ENCODE peak calls at places on chromosome 17, in four cellular contexts. One of them, this sample, is unnamed.

GRCh38 chr17:78307887-78308633 is 51.8 kb downstream of the SOCS3 start:
- DNase-seq in H1: no peak
- DNase-seq in colonic mucosa: no peak
- DNase-seq in endodermal cell: peak
- DNase-seq in this sample: peak

GRCh38 chr17:29073520-29073919 is 30.6 kb downstream of the PIPOX start:
- DNase-seq in H1: no peak
- DNase-seq in colonic mucosa: no peak
- DNase-seq in endodermal cell: no peak
- DNase-seq in this sample: no peak

GRCh38 chr17:58006563-58006923 is 503 bp downstream of the SRSF1 start:
- DNase-seq in H1: no peak
- DNase-seq in colonic mucosa: peak
- DNase-seq in endodermal cell: peak
- DNase-seq in this sample: peak

GRCh38 chr17:15943971-15944719 is 785 bp upstream of the ADORA2B start:
- DNase-seq in H1: no peak
- DNase-seq in colonic mucosa: no peak
- DNase-seq in endodermal cell: peak
- DNase-seq in this sample: peak

GRCh38 chr17:4974064-4974670 is 6.5 kb upstream of the SPAG7 start:
- DNase-seq in H1: no peak
- DNase-seq in colonic mucosa: no peak
- DNase-seq in endodermal cell: peak
- DNase-seq in this sample: peak

GRCh38 chr17:61488878-61489718 is 36.9 kb downstream of the TBX4 start:
- DNase-seq in H1: no peak
- DNase-seq in colonic mucosa: peak
- DNase-seq in endodermal cell: peak
- DNase-seq in this sample: peak

GRCh38 chr17:58416937-58417299 is 416 bp downstream of the RNF43 start:
- DNase-seq in H1: no peak
- DNase-seq in colonic mucosa: no peak
- DNase-seq in endodermal cell: no peak
- DNase-seq in this sample: no peak

GRCh38 chr17:41498276-41498675 is 7.1 kb downstream of the KRT13 start:
- DNase-seq in H1: no peak
- DNase-seq in colonic mucosa: no peak
- DNase-seq in endodermal cell: no peak
- DNase-seq in this sample: no peak

GRCh38 chr17:60106377-60107059 is 27.8 kb upstream of the HEATR6 start:
- DNase-seq in H1: no peak
- DNase-seq in colonic mucosa: no peak
- DNase-seq in endodermal cell: peak
- DNase-seq in this sample: no peak

GRCh38 chr17:55433629-55434422 is 12.2 kb upstream of the MMD start:
- DNase-seq in H1: no peak
- DNase-seq in colonic mucosa: peak
- DNase-seq in endodermal cell: no peak
- DNase-seq in this sample: no peak

GRCh38 chr17:18860161-18860972 is 2.4 kb downstream of the PRPSAP2 start:
- DNase-seq in H1: no peak
- DNase-seq in colonic mucosa: peak
- DNase-seq in endodermal cell: peak
- DNase-seq in this sample: no peak

GRCh38 chr17:75113798-75114551 is 4.2 kb downstream of the ARMC7 start:
- DNase-seq in H1: peak
- DNase-seq in colonic mucosa: peak
- DNase-seq in endodermal cell: peak
- DNase-seq in this sample: peak

GRCh38 chr17:56912105-56912999 is 1.5 kb downstream of the TRIM25 start:
- DNase-seq in H1: no peak
- DNase-seq in colonic mucosa: peak
- DNase-seq in endodermal cell: no peak
- DNase-seq in this sample: no peak

GRCh38 chr17:19013226-19013625 is 8.7 kb upstream of the FAM83G start:
- DNase-seq in H1: no peak
- DNase-seq in colonic mucosa: no peak
- DNase-seq in endodermal cell: no peak
- DNase-seq in this sample: peak

GRCh38 chr17:70882504-70882903 is 713.2 kb downstream of the KCNJ2 start:
- DNase-seq in H1: no peak
- DNase-seq in colonic mucosa: no peak
- DNase-seq in endodermal cell: peak
- DNase-seq in this sample: no peak

GRCh38 chr17:31787857-31788570 is 71.0 kb downstream of the COPRS start:
- DNase-seq in H1: no peak
- DNase-seq in colonic mucosa: no peak
- DNase-seq in endodermal cell: peak
- DNase-seq in this sample: no peak

GRCh38 chr17:38844261-38844757 is 9.2 kb downstream of the RPL23 start:
- DNase-seq in H1: no peak
- DNase-seq in colonic mucosa: no peak
- DNase-seq in endodermal cell: no peak
- DNase-seq in this sample: no peak

GRCh38 chr17:81439926-81440450 is 44.7 kb downstream of the BAHCC1 start:
- DNase-seq in H1: no peak
- DNase-seq in colonic mucosa: no peak
- DNase-seq in endodermal cell: no peak
- DNase-seq in this sample: no peak

GRCh38 chr17:81442791-81443190 is 47.5 kb downstream of the BAHCC1 start:
- DNase-seq in H1: no peak
- DNase-seq in colonic mucosa: no peak
- DNase-seq in endodermal cell: no peak
- DNase-seq in this sample: no peak

GRCh38 chr17:81438024-81438664 is 42.9 kb downstream of the BAHCC1 start:
- DNase-seq in H1: no peak
- DNase-seq in colonic mucosa: no peak
- DNase-seq in endodermal cell: no peak
- DNase-seq in this sample: no peak

GRCh38 chr17:81438688-81439087 is 43.4 kb downstream of the BAHCC1 start:
- DNase-seq in H1: no peak
- DNase-seq in colonic mucosa: no peak
- DNase-seq in endodermal cell: no peak
- DNase-seq in this sample: no peak

DNA sequence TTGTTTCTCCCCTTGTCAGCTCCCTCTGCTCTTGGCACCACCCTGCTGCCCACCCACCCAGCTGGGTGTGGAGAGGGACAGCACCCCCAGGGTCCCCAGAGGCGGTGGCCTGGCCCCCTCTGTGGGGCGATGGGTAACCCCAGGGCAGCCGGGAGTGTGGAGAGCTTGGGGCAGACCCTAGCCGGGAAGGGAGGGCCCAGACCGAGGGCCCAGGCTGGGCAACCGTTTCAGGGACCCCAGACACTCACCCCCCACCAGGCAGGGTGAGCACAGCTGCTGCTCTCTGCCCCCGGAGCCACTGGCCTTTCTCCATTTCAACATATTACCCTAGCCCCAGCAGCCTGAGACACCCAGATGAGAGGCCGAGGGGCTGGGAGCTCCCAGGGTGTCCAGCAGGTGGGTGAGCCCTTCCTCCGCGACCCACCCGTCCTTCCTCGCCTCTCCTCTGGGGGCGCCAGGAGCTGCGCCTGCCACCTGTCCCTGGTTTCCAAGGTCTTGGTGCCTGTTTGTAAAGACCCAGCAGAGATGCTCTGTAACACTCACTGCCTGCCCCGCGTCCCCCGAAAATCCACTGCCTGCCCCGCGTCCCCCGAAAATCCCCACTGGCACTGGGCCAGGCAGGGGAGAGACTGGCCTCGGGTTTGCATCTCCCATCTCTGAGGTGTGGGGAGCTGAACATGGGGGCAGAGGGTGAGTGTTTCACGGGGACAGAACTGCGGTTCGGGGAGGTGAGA is 45.4 kb downstream of the BAHCC1 start:
- DNase-seq in H1: peak
- DNase-seq in colonic mucosa: no peak
- DNase-seq in endodermal cell: peak
- DNase-seq in this sample: no peak
- TF ChIP-seq CTCF in H1: peak
- TF ChIP-seq CTCF in colonic mucosa: no peak
- TF ChIP-seq CTCF in endodermal cell: peak
- TF ChIP-seq CTCF in this sample: no peak

GRCh38 chr17:43928606-43929005 is 13.7 kb downstream of the PPY start:
- DNase-seq in H1: no peak
- DNase-seq in colonic mucosa: no peak
- DNase-seq in endodermal cell: no peak
- DNase-seq in this sample: no peak
- H3K9ac ChIP-seq in H1: no peak
- H3K9ac ChIP-seq in colonic mucosa: no peak
- H3K9ac ChIP-seq in endodermal cell: no peak
- H3K9ac ChIP-seq in this sample: no peak

GRCh38 chr17:79672496-79672895 is 58.2 kb upstream of the ENPP7 start:
- DNase-seq in H1: no peak
- DNase-seq in colonic mucosa: no peak
- DNase-seq in endodermal cell: no peak
- DNase-seq in this sample: peak
- H3K4me3 ChIP-seq in H1: no peak
- H3K4me3 ChIP-seq in colonic mucosa: no peak
- H3K4me3 ChIP-seq in endodermal cell: no peak
- H3K4me3 ChIP-seq in this sample: no peak

DNA sequence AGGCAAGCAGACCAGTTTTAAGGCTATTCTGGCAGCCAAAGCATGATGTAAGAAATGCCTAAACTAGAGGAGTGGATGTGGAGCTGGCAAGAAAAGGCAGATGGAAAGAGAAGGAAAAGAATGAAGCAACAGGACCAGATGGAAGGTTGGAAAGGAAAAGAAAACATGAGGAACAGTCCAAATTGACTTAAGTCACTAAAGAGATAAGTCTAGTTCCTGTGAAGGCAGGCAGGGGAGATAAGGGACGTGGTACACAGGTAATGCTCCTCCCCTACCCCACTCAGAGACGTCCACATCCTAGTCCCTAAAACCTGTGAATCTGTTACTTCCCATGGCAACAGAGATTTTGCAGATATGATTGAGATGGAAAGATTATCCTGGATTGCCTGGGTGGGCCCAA is 43.5 kb downstream of the TEX2 start:
- DNase-seq in H1: no peak
- DNase-seq in colonic mucosa: no peak
- DNase-seq in endodermal cell: no peak
- DNase-seq in this sample: no peak
- TF ChIP-seq CTCF in H1: no peak
- TF ChIP-seq CTCF in colonic mucosa: no peak
- TF ChIP-seq CTCF in endodermal cell: no peak
- TF ChIP-seq CTCF in this sample: no peak

GRCh38 chr17:1231456-1231855 is 38.8 kb upstream of the BHLHA9 start:
- DNase-seq in H1: no peak
- DNase-seq in colonic mucosa: peak
- DNase-seq in endodermal cell: no peak
- DNase-seq in this sample: no peak

GRCh38 chr17:1229354-1229890 is 40.8 kb upstream of the BHLHA9 start:
- DNase-seq in H1: no peak
- DNase-seq in colonic mucosa: peak
- DNase-seq in endodermal cell: peak
- DNase-seq in this sample: peak

GRCh38 chr17:1227917-1228751 is 42.1 kb upstream of the BHLHA9 start:
- DNase-seq in H1: no peak
- DNase-seq in colonic mucosa: peak
- DNase-seq in endodermal cell: peak
- DNase-seq in this sample: peak

GRCh38 chr17:1228752-1229353 is 41.4 kb upstream of the BHLHA9 start:
- DNase-seq in H1: no peak
- DNase-seq in colonic mucosa: no peak
- DNase-seq in endodermal cell: peak
- DNase-seq in this sample: no peak

DNA sequence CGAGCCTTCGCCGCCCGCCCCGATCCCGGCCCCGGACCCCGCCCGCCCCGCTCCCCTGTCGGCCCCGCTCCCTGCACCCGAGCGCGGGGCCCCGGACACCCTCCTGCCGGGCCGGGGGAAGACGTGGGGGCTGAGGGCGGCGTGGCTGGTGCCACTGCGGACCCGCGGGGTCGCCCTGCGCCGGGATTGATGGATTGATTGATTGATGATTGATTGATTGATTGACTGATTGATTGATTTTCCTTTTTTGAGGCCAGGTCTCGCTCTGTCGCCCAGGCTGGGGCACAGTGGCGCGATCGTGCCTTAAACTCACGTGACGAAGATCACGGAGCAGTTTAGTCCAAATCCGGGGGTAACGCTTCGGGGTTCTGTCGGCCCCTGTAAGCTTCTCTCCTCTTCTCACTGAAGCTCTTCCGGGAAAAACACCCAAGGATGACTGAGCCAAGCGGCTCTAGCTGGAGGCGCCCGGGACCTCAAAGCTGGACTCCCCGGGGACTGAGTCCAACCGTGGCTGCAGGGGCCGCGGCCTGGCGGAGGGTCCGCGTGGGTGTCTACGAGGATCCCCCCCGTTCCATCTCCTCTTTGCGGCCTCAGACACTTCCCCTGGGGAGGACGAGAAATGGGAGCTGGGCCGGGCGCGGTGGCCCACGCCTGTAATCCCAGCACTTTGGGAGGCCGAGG is 40.2 kb upstream of the BHLHA9 start:
- DNase-seq in H1: no peak
- DNase-seq in colonic mucosa: no peak
- DNase-seq in endodermal cell: peak
- DNase-seq in this sample: no peak
- H3K9ac ChIP-seq in H1: no peak
- H3K9ac ChIP-seq in colonic mucosa: peak
- H3K9ac ChIP-seq in endodermal cell: no peak
- H3K9ac ChIP-seq in this sample: no peak

This sample was measured in kidney.